ENCODE peak calls at places on chromosomes 12 and 14, in five cellular contexts. O, L, Z, J and P are unnamed samples.

GRCh38 chr14:60090864-60091519 is 731 bp upstream of the PCNX4 start:
- DNase-seq in Z (no peak), O (no peak), J (peak), L (no peak), P (no peak)

GRCh38 chr14:92646952-92647461 is 101.4 kb downstream of the LGMN start:
- DNase-seq in O (no peak), J (no peak), Z (no peak), L (no peak), P (no peak)

GRCh38 chr14:94381149-94382030 is 7.0 kb downstream of the SERPINA1 start:
- DNase-seq in Z (no peak), J (no peak), L (no peak), O (peak), P (no peak)

GRCh38 chr12:66662729-66663128 is 16.1 kb downstream of the GRIP1 start:
- DNase-seq in O (no peak), L (no peak), J (no peak), Z (no peak), P (no peak)

GRCh38 chr14:34297786-34298520 is 164.1 kb downstream of the SPTSSA start:
- DNase-seq in Z (no peak), J (no peak), L (no peak), O (no peak), P (no peak)

GRCh38 chr12:102216086-102216691 is 18.6 kb upstream of the PMCH start:
- DNase-seq in O (no peak), Z (no peak), L (no peak), J (no peak), P (no peak)

GRCh38 chr14:49512147-49512551 is 74.0 kb downstream of the RPS29 start:
- DNase-seq in Z (no peak), O (no peak), L (no peak), J (no peak), P (no peak)

GRCh38 chr12:48602192-48602989 is 32.5 kb upstream of the LALBA start:
- DNase-seq in Z (no peak), L (no peak), J (no peak), O (no peak), P (no peak)

GRCh38 chr14:59325906-59326305 is 137.4 kb downstream of the DAAM1 start:
- DNase-seq in Z (no peak), O (no peak), L (no peak), J (no peak), P (no peak)

GRCh38 chr12:4829793-4830162 is 79.9 kb upstream of the KCNA1 start:
- DNase-seq in L (no peak), O (peak), Z (no peak), J (no peak), P (peak)

GRCh38 chr12:62191747-62192485 is 68.3 kb upstream of the USP15 start:
- DNase-seq in Z (no peak), L (no peak), O (peak), J (peak), P (peak)

GRCh38 chr14:70660967-70661871 is 19.5 kb downstream of the TTC9 start:
- DNase-seq in J (peak), O (no peak), Z (peak), L (no peak), P (no peak)

GRCh38 chr12:25054076-25054782 is 105.3 kb upstream of the BCAT1 start:
- DNase-seq in J (no peak), O (no peak), Z (no peak), L (no peak), P (no peak)

GRCh38 chr12:28563926-28564325 is 373.7 kb downstream of the CCDC91 start:
- DNase-seq in O (no peak), L (no peak), Z (peak), J (no peak), P (no peak)

GRCh38 chr12:108305520-108305919 is 33.6 kb downstream of the CMKLR1 start:
- DNase-seq in O (no peak), J (peak), Z (peak), L (no peak), P (no peak)

GRCh38 chr12:116076399-116076798 is 201.1 kb downstream of the MED13L start:
- DNase-seq in O (no peak), L (no peak), J (no peak), Z (no peak), P (no peak)

GRCh38 chr14:94385553-94386057 is 2.8 kb downstream of the SERPINA1 start:
- DNase-seq in Z (no peak), O (peak), L (no peak), J (no peak), P (no peak)

GRCh38 chr12:113831016-113831415 is 135.1 kb downstream of the RBM19 start:
- DNase-seq in L (no peak), O (no peak), Z (no peak), J (no peak), P (no peak)

GRCh38 chr14:72961579-72962335 is 35.5 kb downstream of the DCAF4 start:
- DNase-seq in O (no peak), J (no peak), Z (no peak), L (no peak), P (no peak)

GRCh38 chr14:64060648-64061096 is 207.9 kb downstream of the SYNE2 start:
- DNase-seq in O (no peak), J (no peak), Z (peak), L (peak), P (peak)

GRCh38 chr12:45273717-45274271 is 57.9 kb downstream of the ANO6 start:
- DNase-seq in J (no peak), O (no peak), Z (peak), L (no peak), P (no peak)

GRCh38 chr14:31420013-31420318 is 384 bp downstream of the HEATR5A start:
- DNase-seq in J (peak), Z (no peak), O (peak), L (peak), P (peak)

GRCh38 chr12:114935658-114936057 is 251.7 kb upstream of the TBX3 start:
- DNase-seq in O (no peak), L (no peak), Z (no peak), J (no peak), P (no peak)

GRCh38 chr12:63802012-63802608 is 22.4 kb downstream of the RXYLT1 start:
- DNase-seq in L (no peak), J (no peak), Z (no peak), O (no peak), P (no peak)
- TF ChIP-seq CTCF in L (peak), J (no peak), Z (no peak), O (peak), P (peak)

DNA sequence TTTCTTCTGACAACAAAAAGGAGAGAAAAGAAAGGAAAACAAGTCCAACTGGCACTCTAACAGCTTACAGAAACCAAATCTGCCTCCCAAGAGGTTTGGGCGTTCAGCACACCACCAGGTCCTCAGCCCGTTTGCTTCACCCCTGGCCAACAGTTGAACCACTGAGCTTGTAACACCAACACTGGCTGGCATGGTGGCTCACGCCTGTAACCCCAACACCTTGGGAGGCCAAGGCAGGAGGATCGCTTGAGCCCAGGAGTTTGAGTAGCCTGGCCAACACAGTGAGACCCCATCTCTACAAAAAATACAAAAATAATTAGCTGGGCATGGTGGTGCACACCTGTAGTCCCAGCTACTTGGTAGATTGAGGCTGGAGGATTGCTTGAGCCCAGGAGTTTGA is 19.4 kb downstream of the CCDC88C start:
- DNase-seq in J (no peak), L (no peak), Z (no peak), O (no peak), P (no peak)
- TF ChIP-seq CTCF in J (no peak), L (no peak), Z (no peak), O (no peak), P (no peak)

GRCh38 chr12:104310751-104311297 is 7.3 kb downstream of the EID3 start:
- DNase-seq in L (no peak), Z (no peak), J (no peak), O (no peak), P (no peak)
- TF ChIP-seq CTCF in L (no peak), Z (no peak), J (no peak), O (no peak), P (no peak)

DNA sequence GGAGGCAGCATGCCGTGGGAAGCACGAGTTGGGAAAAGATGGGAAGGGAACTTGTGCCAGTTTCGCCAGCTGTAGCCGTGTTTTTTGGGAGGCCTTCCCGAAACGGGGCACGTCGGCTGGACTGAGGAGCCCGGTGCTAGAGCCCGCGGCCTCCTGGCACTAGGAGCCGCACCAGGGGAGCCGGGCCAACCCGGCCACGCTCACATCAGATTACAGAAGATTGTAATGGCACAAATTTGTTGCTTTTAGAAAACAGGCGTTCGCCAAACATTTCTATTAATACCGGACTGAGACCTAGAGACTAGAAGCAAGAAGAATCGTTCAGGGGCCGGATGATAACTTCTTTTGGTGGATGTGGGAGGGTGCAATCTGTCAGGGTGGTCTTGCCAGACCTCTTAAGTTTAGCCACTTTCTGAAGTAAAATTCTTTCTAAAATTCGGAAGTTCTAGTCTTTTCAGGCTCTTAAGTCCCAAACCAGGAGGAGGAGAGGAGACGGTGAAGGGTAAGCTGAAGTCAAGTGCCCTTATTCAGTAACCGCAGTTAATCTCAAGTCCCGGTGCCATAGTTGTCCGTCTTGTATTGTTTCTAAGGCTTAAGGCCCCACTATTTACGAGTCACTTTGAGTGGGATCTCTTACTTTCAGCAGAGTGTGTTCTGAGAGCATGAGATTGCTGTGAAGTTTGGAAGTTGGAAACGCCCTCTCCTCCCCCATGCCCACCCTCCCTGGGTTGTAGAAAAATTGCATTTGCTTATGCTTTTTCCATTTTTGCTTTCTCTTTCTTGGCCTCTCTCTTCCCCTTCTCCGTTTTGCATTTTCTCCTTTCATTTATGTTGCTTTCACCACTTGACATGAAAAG is 1.4 kb downstream of the RASSF3 start:
- DNase-seq in J (peak), Z (peak), O (no peak), L (peak), P (peak)
- TF ChIP-seq CTCF in J (no peak), Z (no peak), O (no peak), L (no peak), P (no peak)